ENCODE peak calls at places on chromosomes 2 and 18, in seven cellular contexts. K is lung microvascular endothelial cell; M is stimulated activated CD4-positive, alpha-beta T cell treated with anti-CD3 and anti-CD28 coated beads, Interleukin-4, amount 100 ng/mL, for 24 hours; I is tibial artery; S is kidney epithelial cell; X is pons; D is COR-L47. N is an unnamed sample.

GRCh38 chr18:10035306-10035991 is 121.6 kb downstream of the VAPA start:
- DNase-seq in D (no peak), S (no peak), X (no peak), M (no peak), I (no peak), K (no peak), N (peak)

GRCh38 chr2:28360742-28361293 is 31.8 kb upstream of the FOSL2 start:
- DNase-seq in M (no peak), D (no peak), K (peak), S (peak), I (no peak), X (no peak), N (peak)

GRCh38 chr2:74719066-74719465 is 65.0 kb downstream of the SEMA4F start:
- DNase-seq in S (no peak), M (no peak), K (no peak), D (no peak), X (no peak), I (no peak), N (no peak)

GRCh38 chr2:177817300-177817699 is 255.3 kb downstream of the PDE11A start:
- DNase-seq in D (no peak), M (no peak), S (no peak), I (no peak), K (no peak), X (no peak), N (no peak)

GRCh38 chr2:80020061-80020460 is 284.5 kb downstream of the LRRTM1 start:
- DNase-seq in K (no peak), S (no peak), M (no peak), X (no peak), I (no peak), D (no peak), N (no peak)

GRCh38 chr18:50928551-50928950 is 39.3 kb upstream of the ELAC1 start:
- DNase-seq in K (no peak), S (peak), X (no peak), D (no peak), M (no peak), I (no peak), N (no peak)

GRCh38 chr2:46164581-46165301 is 132.5 kb upstream of the EPAS1 start:
- DNase-seq in X (peak), M (no peak), I (peak), S (peak), K (peak), D (no peak), N (peak)

GRCh38 chr2:71646028-71646427 is 192.7 kb downstream of the DYSF start:
- DNase-seq in M (no peak), K (peak), I (peak), S (no peak), D (no peak), X (peak), N (peak)

GRCh38 chr2:60299179-60299578 is 254.3 kb downstream of the BCL11A start:
- DNase-seq in M (no peak), X (no peak), D (no peak), I (no peak), S (no peak), K (no peak), N (no peak)

GRCh38 chr2:37180640-37181039 is 7.8 kb downstream of the SULT6B1 start:
- DNase-seq in D (no peak), S (no peak), M (no peak), I (no peak), X (no peak), K (no peak), N (no peak)

GRCh38 chr2:204530464-204530805 is 14.8 kb upstream of the PARD3B start:
- DNase-seq in I (no peak), X (no peak), K (no peak), S (no peak), M (no peak), D (no peak), N (no peak)